ENCODE peak calls at places on chromosome 6, in four cellular contexts. One of them, this sample, is unnamed.

GRCh38 chr6:4664117-4664626 is 112.0 kb upstream of the CDYL start:
- DNase-seq in HCT116: no peak
- DNase-seq in HepG2: no peak
- DNase-seq in K562: peak
- DNase-seq in this sample: no peak

GRCh38 chr6:53172468-53172803 is 23.8 kb upstream of the GCM1 start:
- DNase-seq in HCT116: no peak
- DNase-seq in HepG2: no peak
- DNase-seq in K562: no peak
- DNase-seq in this sample: no peak

GRCh38 chr6:33904050-33904827 is 100.4 kb upstream of the MLN start:
- DNase-seq in HCT116: no peak
- DNase-seq in HepG2: no peak
- DNase-seq in K562: peak
- DNase-seq in this sample: no peak

GRCh38 chr6:7087066-7087465 is 20.7 kb upstream of the RREB1 start:
- DNase-seq in HCT116: no peak
- DNase-seq in HepG2: no peak
- DNase-seq in K562: no peak
- DNase-seq in this sample: no peak

GRCh38 chr6:38039497-38039896 is 220.0 kb downstream of the ZFAND3 start:
- DNase-seq in HCT116: no peak
- DNase-seq in HepG2: no peak
- DNase-seq in K562: no peak
- DNase-seq in this sample: no peak

GRCh38 chr6:136158971-136159370 is 91.1 kb downstream of the MTFR2 start:
- DNase-seq in HCT116: no peak
- DNase-seq in HepG2: no peak
- DNase-seq in K562: no peak
- DNase-seq in this sample: no peak

GRCh38 chr6:72461144-72461543 is 160.7 kb upstream of the KCNQ5 start:
- DNase-seq in HCT116: no peak
- DNase-seq in HepG2: no peak
- DNase-seq in K562: no peak
- DNase-seq in this sample: no peak

GRCh38 chr6:161393839-161394364 is 120.0 kb upstream of the AGPAT4 start:
- DNase-seq in HCT116: peak
- DNase-seq in HepG2: peak
- DNase-seq in K562: peak
- DNase-seq in this sample: peak

GRCh38 chr6:112639436-112639835 is 292.3 kb downstream of the RFPL4B start:
- DNase-seq in HCT116: no peak
- DNase-seq in HepG2: no peak
- DNase-seq in K562: no peak
- DNase-seq in this sample: no peak

GRCh38 chr6:152696543-152696942 is 1.2 kb upstream of the MYCT1 start:
- DNase-seq in HCT116: no peak
- DNase-seq in HepG2: no peak
- DNase-seq in K562: no peak
- DNase-seq in this sample: no peak

GRCh38 chr6:41892921-41893564 is 2.1 kb downstream of the USP49 start:
- DNase-seq in HCT116: no peak
- DNase-seq in HepG2: no peak
- DNase-seq in K562: no peak
- DNase-seq in this sample: no peak

GRCh38 chr6:28474441-28475219 is 31.3 kb upstream of the ZSCAN23 start:
- DNase-seq in HCT116: peak
- DNase-seq in HepG2: peak
- DNase-seq in K562: peak
- DNase-seq in this sample: peak

GRCh38 chr6:26544473-26544872 is 6.3 kb downstream of the HMGN4 start:
- DNase-seq in HCT116: no peak
- DNase-seq in HepG2: peak
- DNase-seq in K562: no peak
- DNase-seq in this sample: no peak

GRCh38 chr6:65728879-65729479 is 22.0 kb upstream of the EYS start:
- DNase-seq in HCT116: no peak
- DNase-seq in HepG2: no peak
- DNase-seq in K562: no peak
- DNase-seq in this sample: no peak

GRCh38 chr6:134026597-134026996 is 25.8 kb downstream of the SLC2A12 start:
- DNase-seq in HCT116: no peak
- DNase-seq in HepG2: no peak
- DNase-seq in K562: no peak
- DNase-seq in this sample: no peak

GRCh38 chr6:125507987-125508655 is 206.4 kb upstream of the HDDC2 start:
- DNase-seq in HCT116: no peak
- DNase-seq in HepG2: peak
- DNase-seq in K562: no peak
- DNase-seq in this sample: no peak

GRCh38 chr6:44012078-44012493 is 115.2 kb downstream of the MRPL14 start:
- DNase-seq in HCT116: no peak
- DNase-seq in HepG2: no peak
- DNase-seq in K562: no peak
- DNase-seq in this sample: no peak

GRCh38 chr6:154962751-154963150 is 32.4 kb upstream of the TIAM2 start:
- DNase-seq in HCT116: no peak
- DNase-seq in HepG2: peak
- DNase-seq in K562: no peak
- DNase-seq in this sample: peak

GRCh38 chr6:135465307-135465706 is 32.2 kb downstream of the AHI1 start:
- DNase-seq in HCT116: no peak
- DNase-seq in HepG2: no peak
- DNase-seq in K562: no peak
- DNase-seq in this sample: no peak

GRCh38 chr6:158610319-158610968 is 34.1 kb downstream of the DYNLT1 start:
- DNase-seq in HCT116: no peak
- DNase-seq in HepG2: no peak
- DNase-seq in K562: no peak
- DNase-seq in this sample: no peak

GRCh38 chr6:134948142-134948541 is 1.8 kb downstream of the ALDH8A1 start:
- DNase-seq in HCT116: no peak
- DNase-seq in HepG2: no peak
- DNase-seq in K562: no peak
- DNase-seq in this sample: no peak

GRCh38 chr6:71855406-71855805 is 30.9 kb upstream of the RIMS1 start:
- DNase-seq in HCT116: no peak
- DNase-seq in HepG2: peak
- DNase-seq in K562: no peak
- DNase-seq in this sample: no peak

GRCh38 chr6:151269318-151269995 is 29.7 kb downstream of the AKAP12 start:
- DNase-seq in HCT116: no peak
- DNase-seq in HepG2: no peak
- DNase-seq in K562: no peak
- DNase-seq in this sample: no peak

GRCh38 chr6:156190270-156190669 is 586.9 kb upstream of the ARID1B start:
- DNase-seq in HCT116: no peak
- DNase-seq in HepG2: no peak
- DNase-seq in K562: no peak
- DNase-seq in this sample: no peak

GRCh38 chr6:41073203-41073967 is 611 bp downstream of the NFYA start:
- DNase-seq in HCT116: peak
- DNase-seq in HepG2: peak
- DNase-seq in K562: peak
- DNase-seq in this sample: no peak

GRCh38 chr6:63516186-63516944 is 55.9 kb upstream of the LOC128125822 start:
- DNase-seq in HCT116: peak
- DNase-seq in HepG2: peak
- DNase-seq in K562: no peak
- DNase-seq in this sample: no peak

GRCh38 chr6:33696538-33697518 is 14.7 kb downstream of the UQCC2 start:
- DNase-seq in HCT116: no peak
- DNase-seq in HepG2: no peak
- DNase-seq in K562: no peak
- DNase-seq in this sample: no peak

GRCh38 chr6:129859524-129859923 is 1.6 kb downstream of the TMEM244 start:
- DNase-seq in HCT116: no peak
- DNase-seq in HepG2: no peak
- DNase-seq in K562: no peak
- DNase-seq in this sample: no peak

GRCh38 chr6:7912024-7912423 is 1.4 kb upstream of the TXNDC5 start:
- DNase-seq in HCT116: no peak
- DNase-seq in HepG2: no peak
- DNase-seq in K562: no peak
- DNase-seq in this sample: no peak

GRCh38 chr6:35089935-35090505 is 51.1 kb downstream of the TCP11 start:
- DNase-seq in HCT116: no peak
- DNase-seq in HepG2: no peak
- DNase-seq in K562: no peak
- DNase-seq in this sample: no peak

GRCh38 chr6:85614780-85615179 is 21.1 kb upstream of the SNX14 start:
- DNase-seq in HCT116: no peak
- DNase-seq in HepG2: no peak
- DNase-seq in K562: no peak
- DNase-seq in this sample: no peak

GRCh38 chr6:37022135-37022863 is 16.8 kb downstream of the FGD2 start:
- DNase-seq in HCT116: no peak
- DNase-seq in HepG2: no peak
- DNase-seq in K562: no peak
- DNase-seq in this sample: no peak

DNA sequence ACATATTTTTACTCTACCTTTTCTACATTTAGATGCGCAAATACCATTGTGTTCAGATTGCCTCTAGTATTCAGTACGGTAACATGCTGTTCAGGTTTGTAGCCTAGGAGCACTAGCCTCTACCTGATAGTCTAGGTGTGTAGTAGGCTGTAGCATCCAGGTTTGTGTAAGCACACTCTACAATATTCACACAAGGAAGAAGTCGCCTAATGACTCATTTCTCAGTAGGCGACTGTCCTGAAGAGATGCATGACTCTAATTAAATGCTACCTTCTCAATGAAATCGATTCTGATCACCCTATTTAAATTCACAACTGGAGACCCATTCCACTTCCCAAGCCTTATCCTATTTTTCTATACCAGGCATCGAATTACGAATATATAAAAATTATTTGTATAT is 1.3 kb downstream of the MCUR1 start:
- DNase-seq in HCT116: no peak
- DNase-seq in HepG2: no peak
- DNase-seq in K562: no peak
- DNase-seq in this sample: no peak
- TF ChIP-seq TCF7L2 in HCT116: no peak
- TF ChIP-seq TCF7L2 in HepG2: no peak
- TF ChIP-seq TCF7L2 in K562: no peak
- TF ChIP-seq TCF7L2 in this sample: no peak

GRCh38 chr6:25005010-25005409 is 69.2 kb upstream of the RIPOR2 start:
- DNase-seq in HCT116: no peak
- DNase-seq in HepG2: no peak
- DNase-seq in K562: no peak
- DNase-seq in this sample: no peak

GRCh38 chr6:25006075-25006474 is 70.3 kb upstream of the RIPOR2 start:
- DNase-seq in HCT116: no peak
- DNase-seq in HepG2: no peak
- DNase-seq in K562: no peak
- DNase-seq in this sample: no peak

GRCh38 chr6:25008707-25009106 is 72.9 kb upstream of the RIPOR2 start:
- DNase-seq in HCT116: no peak
- DNase-seq in HepG2: no peak
- DNase-seq in K562: no peak
- DNase-seq in this sample: no peak

GRCh38 chr6:25007269-25007699 is 71.5 kb upstream of the RIPOR2 start:
- DNase-seq in HCT116: no peak
- DNase-seq in HepG2: no peak
- DNase-seq in K562: no peak
- DNase-seq in this sample: no peak

DNA sequence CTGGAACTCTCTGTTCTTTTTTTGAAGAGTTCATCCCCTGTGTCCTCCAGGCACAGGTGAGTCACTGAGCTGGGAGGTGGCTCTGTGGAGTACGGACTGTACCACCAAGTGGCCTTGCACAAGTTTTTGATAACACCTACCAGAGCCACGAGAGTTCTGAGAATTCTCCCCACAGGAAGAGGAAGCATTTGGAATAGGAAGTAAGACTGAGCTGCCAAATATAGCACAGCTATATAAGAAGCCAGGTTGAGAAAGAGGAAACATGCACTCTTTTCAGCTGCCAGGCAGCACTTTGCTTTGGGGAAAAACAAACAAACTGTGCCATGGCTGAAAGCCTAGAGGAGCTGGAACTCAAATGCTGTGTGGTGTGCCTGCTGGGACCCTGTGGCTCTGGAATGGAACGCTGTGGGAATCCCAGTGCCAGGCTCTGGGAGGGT is 70.8 kb upstream of the RIPOR2 start:
- DNase-seq in HCT116: peak
- DNase-seq in HepG2: no peak
- DNase-seq in K562: no peak
- DNase-seq in this sample: no peak
- TF ChIP-seq REST in HCT116: no peak
- TF ChIP-seq REST in HepG2: no peak
- TF ChIP-seq REST in K562: no peak
- TF ChIP-seq REST in this sample: no peak

DNA sequence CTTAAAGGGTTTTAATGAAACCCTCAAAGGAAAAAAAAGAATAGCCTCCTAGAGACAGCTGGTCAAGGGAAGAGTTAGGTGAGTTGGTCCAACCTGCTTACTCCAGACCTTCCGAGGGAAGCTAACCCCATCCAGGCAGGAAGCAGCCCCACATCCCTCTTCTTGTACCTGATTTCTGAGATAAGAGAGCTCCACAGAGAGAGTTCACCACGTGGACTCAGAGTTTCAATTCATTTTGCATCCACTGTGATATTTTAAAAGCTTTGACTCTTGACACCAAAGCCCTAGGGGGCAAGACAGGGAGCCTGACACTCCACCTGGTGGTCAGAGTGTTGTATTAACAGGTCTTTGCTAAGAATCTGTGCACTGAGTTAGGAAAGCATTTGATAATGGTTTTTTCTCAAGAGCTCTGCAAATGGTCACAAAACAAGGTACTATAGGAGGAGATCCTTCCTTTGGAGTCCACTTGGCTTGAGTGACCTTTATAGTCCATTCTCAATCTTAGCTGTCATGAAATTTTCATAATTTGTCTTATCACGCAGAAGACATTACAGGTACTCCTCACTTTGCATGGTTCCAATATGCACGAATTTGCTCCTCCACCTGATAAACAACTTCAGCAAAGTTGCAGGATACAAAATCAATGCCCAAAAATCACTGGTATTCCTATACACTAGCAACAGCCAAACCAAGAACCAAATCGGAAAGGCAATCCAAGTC is 56.1 kb upstream of the RIPOR2 start:
- DNase-seq in HCT116: peak
- DNase-seq in HepG2: peak
- DNase-seq in K562: peak
- DNase-seq in this sample: peak
- TF ChIP-seq TCF7L2 in HCT116: no peak
- TF ChIP-seq TCF7L2 in HepG2: no peak
- TF ChIP-seq TCF7L2 in K562: no peak
- TF ChIP-seq TCF7L2 in this sample: no peak

GRCh38 chr6:82801083-82801482 is 264.6 kb downstream of the UBE3D start:
- DNase-seq in HCT116: no peak
- DNase-seq in HepG2: no peak
- DNase-seq in K562: no peak
- DNase-seq in this sample: no peak
- TF ChIP-seq REST in HCT116: no peak
- TF ChIP-seq REST in HepG2: no peak
- TF ChIP-seq REST in K562: no peak
- TF ChIP-seq REST in this sample: no peak